ENCODE peak calls at places on chromosomes 13 and 19, in seven cellular contexts. T is activated B cell treated with CpG ODN at 0.5 μM for 24 hours; V is EL; U is Calu3; H is GM12865; L is activated CD4-positive, CD25-positive, alpha-beta regulatory T cell treated with anti-CD3 and anti-CD28 coated beads, Interleukin-2, amount 50 U/mL, for 72 hours; F is naive thymus-derived CD8-positive, alpha-beta T cell. R is an unnamed sample.

GRCh38 chr19:12872941-12873890 is 8.0 kb downstream of the DNASE2 start:
- DNase-seq in T (no peak), V (peak), U (peak), H (peak), L (peak), F (peak), R (peak)

GRCh38 chr19:858868-859843 is at the start of gene CFD:
- DNase-seq in T (no peak), V (no peak), U (no peak), H (no peak), L (no peak), F (no peak), R (peak)

GRCh38 chr13:20351279-20352022 is 119.3 kb upstream of the GJB6 start:
- DNase-seq in T (no peak), V (peak), U (no peak), H (no peak), L (no peak), F (no peak), R (peak)

GRCh38 chr13:112959206-112959605 is 9.8 kb upstream of the MCF2L start:
- DNase-seq in T (no peak), V (no peak), U (no peak), H (no peak), L (peak), F (no peak), R (no peak)

GRCh38 chr13:48906200-48906599 is 69.5 kb upstream of the FNDC3A start:
- DNase-seq in T (no peak), V (no peak), U (peak), H (no peak), L (no peak), F (no peak), R (no peak)

GRCh38 chr19:11580665-11581418 is 3.4 kb upstream of the ACP5 start:
- DNase-seq in T (no peak), V (no peak), U (no peak), H (peak), L (no peak), F (no peak), R (no peak)

GRCh38 chr13:20044086-20044485 is 85.6 kb downstream of the ZMYM2 start:
- DNase-seq in T (no peak), V (no peak), U (no peak), H (no peak), L (no peak), F (no peak), R (no peak)

GRCh38 chr13:83449666-83450395 is 432.4 kb downstream of the SLITRK1 start:
- DNase-seq in T (no peak), V (peak), U (no peak), H (no peak), L (no peak), F (no peak), R (no peak)

GRCh38 chr13:31037351-31037750 is 104.9 kb downstream of the TEX26 start:
- DNase-seq in T (no peak), V (no peak), U (no peak), H (no peak), L (no peak), F (no peak), R (no peak)

GRCh38 chr19:50223439-50223716 is 20.0 kb downstream of the MYH14 start:
- DNase-seq in T (no peak), V (no peak), U (no peak), H (no peak), L (no peak), F (no peak), R (no peak)

GRCh38 chr19:6752257-6753177 is 13.0 kb downstream of the TRIP10 start:
- DNase-seq in T (no peak), V (no peak), U (peak), H (no peak), L (no peak), F (no peak), R (no peak)

GRCh38 chr13:51519839-51520238 is 64.4 kb upstream of the WDFY2 start:
- DNase-seq in T (no peak), V (peak), U (no peak), H (no peak), L (no peak), F (no peak), R (no peak)

GRCh38 chr13:32650705-32651311 is 64.6 kb downstream of the PDS5B start:
- DNase-seq in T (no peak), V (peak), U (peak), H (peak), L (no peak), F (peak), R (peak)

GRCh38 chr19:35011091-35011689 is 11.1 kb downstream of the GRAMD1A start:
- DNase-seq in T (no peak), V (no peak), U (no peak), H (no peak), L (no peak), F (no peak), R (no peak)

GRCh38 chr13:74931698-74932433 is 550.1 kb downstream of the TBC1D4 start:
- DNase-seq in T (no peak), V (no peak), U (no peak), H (no peak), L (no peak), F (no peak), R (no peak)

GRCh38 chr19:6066661-6067646 is 43.3 kb downstream of the RFX2 start:
- DNase-seq in T (no peak), V (peak), U (peak), H (no peak), L (no peak), F (no peak), R (peak)

GRCh38 chr13:23477096-23477495 is 43.6 kb upstream of the SACS start:
- DNase-seq in T (no peak), V (no peak), U (no peak), H (no peak), L (no peak), F (no peak), R (no peak)

GRCh38 chr19:56759531-56759930 is 81.0 kb downstream of the PEG3 start:
- DNase-seq in T (no peak), V (no peak), U (no peak), H (no peak), L (no peak), F (no peak), R (no peak)

GRCh38 chr19:41862445-41862986 is 2.5 kb downstream of the RPS19 start:
- DNase-seq in T (no peak), V (no peak), U (no peak), H (peak), L (no peak), F (no peak), R (no peak)

GRCh38 chr13:27953671-27954405 is 15.3 kb downstream of the CDX2 start:
- DNase-seq in T (peak), V (peak), U (peak), H (peak), L (peak), F (peak), R (peak)

GRCh38 chr13:79525458-79525857 is 44.5 kb downstream of the NDFIP2 start:
- DNase-seq in T (no peak), V (peak), U (no peak), H (no peak), L (no peak), F (no peak), R (peak)

GRCh38 chr13:75372517-75372916 is 109.5 kb downstream of the TBC1D4 start:
- DNase-seq in T (no peak), V (peak), U (peak), H (peak), L (no peak), F (no peak), R (peak)

GRCh38 chr19:34254552-34255432 is at the start of gene GARRE1:
- DNase-seq in T (peak), V (peak), U (peak), H (peak), L (peak), F (peak), R (no peak)

GRCh38 chr19:14835011-14835410 is at the start of the genes OR7A5 and OR7C1:
- DNase-seq in T (no peak), V (no peak), U (no peak), H (no peak), L (no peak), F (no peak), R (no peak)